ENCODE peak calls at places on chromosome 22, in eight cellular contexts. C, H, R, Z, Y, B, P and K are unnamed samples.

GRCh38 chr22:27668828-27669797 is 132.4 kb downstream of the MN1 start:
- DNase-seq in P (peak), H (no peak), C (no peak), R (peak), Z (no peak), B (no peak), Y (peak), K (no peak)

GRCh38 chr22:24503137-24503850 is 8.2 kb downstream of the UPB1 start:
- DNase-seq in H (peak), C (peak), R (peak), Y (no peak), P (peak), Z (peak), B (no peak), K (peak)

GRCh38 chr22:46303347-46303965 is 6.8 kb downstream of the GTSE1 start:
- DNase-seq in R (no peak), Z (no peak), H (no peak), Y (no peak), B (no peak), P (no peak), C (no peak), K (no peak)

GRCh38 chr22:46111645-46112306 is 38.5 kb upstream of the PPARA start:
- DNase-seq in Y (no peak), H (no peak), C (no peak), R (no peak), B (no peak), Z (no peak), P (no peak), K (no peak)

GRCh38 chr22:48489551-48490512 is 1337.8 kb downstream of the BRD1 start:
- DNase-seq in Y (no peak), H (no peak), C (no peak), B (no peak), P (no peak), Z (no peak), R (no peak), K (no peak)

GRCh38 chr22:27879923-27880322 is 39.1 kb downstream of the PITPNB start:
- DNase-seq in R (peak), H (peak), B (no peak), Y (no peak), Z (no peak), P (peak), C (no peak), K (no peak)

GRCh38 chr22:30648825-30649224 is 13.2 kb downstream of the SLC35E4 start:
- DNase-seq in H (no peak), P (no peak), Z (no peak), C (no peak), B (no peak), R (no peak), Y (peak), K (no peak)

GRCh38 chr22:40176921-40177737 is 596 bp upstream of the TNRC6B start:
- DNase-seq in R (no peak), B (no peak), H (peak), C (peak), Z (peak), Y (peak), P (peak), K (peak)

GRCh38 chr22:37910863-37911262 is 4.8 kb downstream of the MICALL1 start:
- DNase-seq in B (no peak), Z (no peak), C (no peak), Y (no peak), H (no peak), R (no peak), P (no peak), K (no peak)

GRCh38 chr22:19991645-19992451 is 24.8 kb downstream of the ARVCF start:
- DNase-seq in P (no peak), R (no peak), H (no peak), B (no peak), C (no peak), Z (no peak), Y (no peak), K (no peak)

GRCh38 chr22:37807410-37808293 is at the start of gene GCAT:
- DNase-seq in C (peak), B (peak), Y (peak), R (peak), P (peak), Z (peak), H (peak), K (peak)

GRCh38 chr22:50190182-50190951 is 4.7 kb downstream of the TRABD start:
- DNase-seq in Z (peak), C (peak), H (peak), R (no peak), Y (peak), B (no peak), P (peak), K (peak)

GRCh38 chr22:45631140-45631539 is 40.5 kb upstream of the ATXN10 start:
- DNase-seq in Y (no peak), R (no peak), Z (no peak), C (no peak), B (peak), P (no peak), H (peak), K (no peak)

GRCh38 chr22:22887621-22888503 is at the start of gene IGLL5:
- DNase-seq in H (no peak), R (no peak), Z (no peak), Y (no peak), B (no peak), P (no peak), C (no peak), K (no peak)

GRCh38 chr22:49235463-49236300 is 592.0 kb downstream of the BRD1 start:
- DNase-seq in Y (peak), C (no peak), R (no peak), Z (no peak), B (no peak), H (peak), P (no peak), K (no peak)

GRCh38 chr22:46433318-46433717 is 97.8 kb downstream of the TRMU start:
- DNase-seq in Z (no peak), B (no peak), R (no peak), C (no peak), Y (no peak), H (no peak), P (no peak), K (no peak)

GRCh38 chr22:19723165-19723989 is at the start of gene GP1BB:
- DNase-seq in Y (peak), C (no peak), B (no peak), P (peak), R (peak), H (peak), Z (no peak), K (no peak)

GRCh38 chr22:44211946-44212930 is 31.5 kb downstream of the PARVG start:
- DNase-seq in Z (no peak), H (no peak), B (no peak), R (no peak), C (no peak), Y (no peak), P (no peak), K (no peak)

GRCh38 chr22:31124290-31124689 is 1.5 kb downstream of the INPP5J start:
- DNase-seq in C (no peak), B (no peak), H (no peak), Y (no peak), Z (no peak), P (no peak), R (no peak), K (no peak)

GRCh38 chr22:48955351-48956311 is 872.0 kb downstream of the BRD1 start:
- DNase-seq in H (no peak), Z (no peak), P (no peak), R (no peak), C (no peak), Y (no peak), B (no peak), K (no peak)

GRCh38 chr22:31089101-31090100 is 8.3 kb downstream of the SMTN start:
- DNase-seq in Z (no peak), B (no peak), H (peak), C (no peak), R (peak), Y (no peak), P (peak), K (no peak)

GRCh38 chr22:37545703-37546435 is 14.4 kb upstream of the CDC42EP1 start:
- DNase-seq in R (peak), B (no peak), C (no peak), Y (peak), Z (no peak), H (peak), P (peak), K (no peak)